ENCODE peak calls at places on chromosomes 6 and 20, in four cellular contexts. S is astrocyte, C is OCI-LY7, H is A549. G is an unnamed sample.

GRCh38 chr20:24610341-24611115 is 141.1 kb downstream of the SYNDIG1 start:
- DNase-seq in C (no peak), S (peak), H (no peak), G (peak)

GRCh38 chr6:165922309-165922794 is 245.3 kb downstream of the TBXT start:
- DNase-seq in C (no peak), H (peak), S (peak), G (no peak)

GRCh38 chr6:14359438-14359837 is 241.9 kb downstream of the CD83 start:
- DNase-seq in S (no peak), H (no peak), C (no peak), G (no peak)

GRCh38 chr6:135922170-135922569 is 70.7 kb downstream of the PDE7B start:
- DNase-seq in S (peak), H (no peak), C (no peak), G (peak)

GRCh38 chr6:14209005-14209404 is 91.4 kb downstream of the CD83 start:
- DNase-seq in C (no peak), H (no peak), S (no peak), G (no peak)

GRCh38 chr6:89008763-89009374 is 45.5 kb upstream of the RNGTT start:
- DNase-seq in H (no peak), C (no peak), S (no peak), G (no peak)

GRCh38 chr20:62595491-62595890 is 46.8 kb upstream of the SLCO4A1 start:
- DNase-seq in H (peak), S (peak), C (no peak), G (no peak)

GRCh38 chr6:153058909-153059308 is 56.4 kb upstream of the MTRF1L start:
- DNase-seq in C (no peak), H (no peak), S (no peak), G (no peak)

GRCh38 chr6:52990342-52990741 is 4.7 kb downstream of the GSTA4 start:
- DNase-seq in H (no peak), S (peak), C (no peak), G (peak)

GRCh38 chr20:59010995-59011873 is 4.2 kb upstream of the CTSZ start:
- DNase-seq in S (peak), H (no peak), C (no peak), G (no peak)

GRCh38 chr6:98037571-98037970 is 754.6 kb upstream of the MMS22L start:
- DNase-seq in H (no peak), S (no peak), C (no peak), G (no peak)
- TF ChIP-seq CTCF in H (no peak), S (no peak), C (no peak), G (no peak)

DNA sequence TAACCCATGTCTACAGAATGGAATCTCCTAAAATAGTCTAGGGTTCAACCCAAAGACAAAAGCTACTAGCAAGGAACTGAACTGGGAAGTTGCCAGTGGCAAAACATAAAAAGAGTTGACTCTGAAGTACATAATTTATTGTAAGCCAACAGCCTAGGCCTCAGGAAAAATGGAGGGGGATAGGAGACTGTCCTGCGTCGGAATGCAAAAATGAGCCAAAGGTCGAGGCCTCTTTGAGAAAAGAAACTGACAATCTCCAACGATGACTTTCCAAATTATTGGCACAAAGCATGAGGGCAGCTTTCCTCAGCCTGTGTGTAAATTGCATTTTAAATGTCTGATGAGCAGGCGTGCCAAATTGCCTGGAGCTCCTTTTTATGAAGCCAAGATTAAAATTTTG is 2.1 kb downstream of the COL12A1 start:
- DNase-seq in H (no peak), C (no peak), S (peak), G (no peak)
- H3K4me2 ChIP-seq in H (peak), C (no peak), S (peak), G (peak)

DNA sequence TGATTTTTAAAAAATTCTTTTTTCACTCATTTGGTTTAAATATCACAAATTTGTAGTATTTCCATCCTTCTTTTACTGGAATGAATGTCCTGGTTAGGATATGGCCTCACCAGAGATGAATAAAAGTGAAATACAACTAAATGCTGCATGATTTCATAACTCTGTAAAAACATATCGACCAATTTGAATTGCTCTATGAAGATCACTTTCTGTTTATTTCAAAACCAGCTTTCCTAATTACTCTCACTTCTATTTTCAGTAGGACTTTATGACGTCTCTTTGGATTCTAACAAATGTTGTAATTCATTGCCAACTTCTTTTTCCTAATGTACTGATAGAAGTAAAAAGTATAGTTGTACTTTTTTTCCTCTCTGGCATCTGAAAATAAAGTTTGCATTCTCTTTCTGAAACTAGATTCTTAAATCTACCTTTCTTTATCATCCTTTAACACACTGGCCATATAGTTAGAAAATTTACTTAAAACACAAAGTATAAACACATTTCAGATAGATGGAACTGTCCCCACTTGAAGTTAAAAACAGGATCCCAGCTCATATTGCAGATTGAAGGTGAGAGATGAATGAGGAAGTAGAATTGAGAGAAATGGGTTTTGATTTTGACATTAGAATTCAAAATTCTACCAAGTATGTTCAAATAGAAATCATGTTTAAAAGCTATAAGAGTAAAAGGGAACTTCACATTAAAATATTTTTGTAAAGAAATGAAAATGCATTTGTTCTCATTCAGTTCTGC is 40.3 kb upstream of the IL20RA start:
- DNase-seq in S (no peak), H (no peak), C (no peak), G (no peak)
- H3K27ac ChIP-seq in S (no peak), H (no peak), C (no peak), G (no peak)

GRCh38 chr6:37538107-37538506 is 38.4 kb upstream of the CCDC167 start:
- DNase-seq in H (peak), C (no peak), S (no peak), G (no peak)

GRCh38 chr6:37536462-37537225 is 37.0 kb upstream of the CCDC167 start:
- DNase-seq in H (no peak), C (no peak), S (no peak), G (no peak)

GRCh38 chr6:37539706-37540352 is 40.1 kb upstream of the CCDC167 start:
- DNase-seq in S (no peak), H (no peak), C (no peak), G (no peak)

GRCh38 chr6:37532122-37532521 is 32.4 kb upstream of the CCDC167 start:
- DNase-seq in S (no peak), H (no peak), C (no peak), G (no peak)

DNA sequence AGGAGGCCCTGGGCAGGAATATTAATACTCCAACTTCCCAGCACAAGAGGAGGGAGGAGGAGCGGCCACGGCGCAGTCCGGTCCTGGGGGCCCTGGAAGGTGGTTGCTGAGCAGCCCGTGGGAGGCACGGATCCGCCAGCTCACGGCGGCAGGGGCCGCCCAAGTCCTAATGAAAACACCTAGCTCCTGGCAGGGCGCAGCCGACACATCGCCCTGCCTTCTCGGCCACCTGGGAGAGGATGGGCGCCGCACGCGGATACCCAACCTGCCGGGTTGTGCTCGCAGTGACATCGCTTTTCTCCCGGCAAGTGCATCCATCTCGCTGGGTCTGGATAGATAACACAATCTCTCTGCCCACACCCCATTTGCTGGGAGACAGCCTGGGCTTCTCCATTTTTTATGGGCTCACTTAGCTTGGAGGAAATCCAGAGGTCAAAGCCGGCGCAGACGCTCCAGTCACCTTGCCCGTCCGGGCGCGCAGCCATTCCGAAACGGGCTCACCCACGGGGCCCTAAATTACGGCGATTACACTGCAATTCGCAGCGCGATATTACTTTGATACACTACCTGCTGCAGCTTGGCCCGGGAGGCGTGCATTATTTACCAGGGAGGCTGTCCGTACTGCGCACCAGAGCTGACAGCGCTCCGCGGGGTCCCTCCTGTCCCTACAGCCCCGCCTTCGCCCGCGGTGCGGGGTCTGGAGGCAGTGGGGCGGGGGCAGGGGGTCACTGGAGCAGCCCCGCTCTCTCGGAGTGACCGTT is 36.2 kb upstream of the CCDC167 start:
- DNase-seq in S (no peak), H (no peak), C (peak), G (no peak)
- TF ChIP-seq CTCF in S (no peak), H (no peak), C (peak), G (peak)

GRCh38 chr6:45527210-45527609 is 149.5 kb upstream of the SUPT3H start:
- DNase-seq in H (no peak), C (no peak), S (no peak), G (no peak)
- H3K4me2 ChIP-seq in H (no peak), C (no peak), S (no peak), G (no peak)

DNA sequence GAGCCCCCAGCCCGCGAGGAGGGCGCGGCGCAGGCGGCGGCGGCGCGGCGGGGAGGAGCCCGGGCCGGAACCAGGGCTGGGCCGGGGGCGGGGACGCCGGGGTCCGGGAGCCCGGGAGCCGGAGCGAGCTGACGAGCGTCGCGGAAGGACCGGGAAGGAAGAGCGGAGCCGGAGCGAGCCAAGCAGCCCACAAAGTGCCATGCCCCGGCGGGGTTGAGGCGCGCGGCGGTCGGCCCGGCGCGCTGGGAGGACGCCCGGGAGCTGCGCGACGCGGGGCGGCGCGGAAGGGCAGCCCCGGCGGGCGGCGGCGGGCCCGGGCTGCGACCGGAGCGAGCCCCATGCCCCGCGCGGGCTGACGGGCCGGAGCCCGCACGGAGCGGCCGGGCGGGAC is 289 bp downstream of the FOXP4 start:
- DNase-seq in C (peak), S (peak), H (no peak), G (no peak)
- H3K27ac ChIP-seq in C (no peak), S (no peak), H (peak), G (no peak)

DNA sequence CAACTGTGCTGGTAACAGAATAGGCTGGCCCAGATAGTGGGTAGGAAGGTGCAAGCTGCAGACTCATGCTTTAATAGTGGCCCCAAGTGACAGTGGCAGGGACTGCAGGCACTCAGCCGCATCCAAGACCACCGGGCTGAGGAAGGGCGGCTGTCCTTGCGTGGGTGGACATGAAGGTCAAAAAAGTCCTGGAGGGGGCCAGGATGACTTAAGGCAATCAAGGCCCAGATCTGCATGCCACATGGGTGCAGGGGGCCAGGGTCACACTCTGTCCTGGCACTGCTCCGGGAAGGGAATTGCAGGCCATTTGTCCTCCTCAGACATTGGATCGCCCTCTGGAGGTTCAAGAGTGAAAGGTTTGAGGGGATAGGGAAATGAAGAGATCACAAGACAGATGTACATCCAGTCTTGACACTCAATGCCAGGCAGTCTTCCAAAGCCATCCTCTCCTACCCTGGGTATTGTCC is 10.4 kb upstream of the VNN2 start:
- DNase-seq in C (peak), S (no peak), H (peak), G (no peak)
- TF ChIP-seq CTCF in C (peak), S (no peak), H (peak), G (peak)